ENCODE peak calls at places on chromosomes 5 and 9, in nine cellular contexts. One of them, this sample, is unnamed.
A peak's percentile ranks its signal among the peaks of the same experiment; 100 is the strongest.

GRCh38 chr5:116858705-116859333 is 284.2 kb upstream of the SEMA6A start:
- DNase-seq in suprapubic skin: no peak
- DNase-seq in A549: no peak
- DNase-seq in left ventricle myocardium inferior: no peak
- DNase-seq in HFF-Myc: no peak
- DNase-seq in spleen: no peak
- DNase-seq in neural crest cell: no peak
- DNase-seq in AG10803: no peak
- DNase-seq in AG04449: no peak
- DNase-seq in this sample: no peak

GRCh38 chr5:110386782-110387181 is 339.7 kb downstream of the TMEM232 start:
- DNase-seq in A549: no peak
- DNase-seq in suprapubic skin: no peak
- DNase-seq in AG10803: peak; percentile 85
- DNase-seq in left ventricle myocardium inferior: no peak
- DNase-seq in neural crest cell: no peak
- DNase-seq in AG04449: peak; percentile 52
- DNase-seq in HFF-Myc: no peak
- DNase-seq in spleen: no peak
- DNase-seq in this sample: no peak

GRCh38 chr5:60458669-60459068 is 241.3 kb downstream of the DEPDC1B start:
- DNase-seq in left ventricle myocardium inferior: no peak
- DNase-seq in neural crest cell: no peak
- DNase-seq in HFF-Myc: no peak
- DNase-seq in AG04449: no peak
- DNase-seq in A549: peak; percentile 18
- DNase-seq in suprapubic skin: no peak
- DNase-seq in AG10803: no peak
- DNase-seq in spleen: no peak
- DNase-seq in this sample: no peak

GRCh38 chr5:95835682-95836405 is 13.3 kb upstream of the GLRX start:
- DNase-seq in spleen: peak; percentile 81
- DNase-seq in A549: no peak
- DNase-seq in HFF-Myc: no peak
- DNase-seq in AG04449: no peak
- DNase-seq in AG10803: no peak
- DNase-seq in left ventricle myocardium inferior: no peak
- DNase-seq in neural crest cell: no peak
- DNase-seq in suprapubic skin: no peak
- DNase-seq in this sample: no peak

GRCh38 chr5:138985683-138986082 is 110.5 kb upstream of the LRRTM2 start:
- DNase-seq in AG04449: no peak
- DNase-seq in HFF-Myc: no peak
- DNase-seq in suprapubic skin: no peak
- DNase-seq in neural crest cell: no peak
- DNase-seq in spleen: no peak
- DNase-seq in A549: no peak
- DNase-seq in AG10803: no peak
- DNase-seq in left ventricle myocardium inferior: no peak
- DNase-seq in this sample: no peak

GRCh38 chr9:33719581-33720374 is 75.6 kb upstream of the PRSS3 start:
- DNase-seq in left ventricle myocardium inferior: peak; percentile 15
- DNase-seq in AG04449: no peak
- DNase-seq in HFF-Myc: no peak
- DNase-seq in AG10803: no peak
- DNase-seq in spleen: peak; percentile 82
- DNase-seq in suprapubic skin: no peak
- DNase-seq in A549: peak; percentile 55
- DNase-seq in neural crest cell: peak; percentile 35
- DNase-seq in this sample: no peak

GRCh38 chr5:170986598-170986997 is 124.8 kb downstream of the RANBP17 start:
- DNase-seq in AG04449: no peak
- DNase-seq in A549: peak; percentile 35
- DNase-seq in AG10803: peak; percentile 30
- DNase-seq in left ventricle myocardium inferior: no peak
- DNase-seq in suprapubic skin: no peak
- DNase-seq in spleen: no peak
- DNase-seq in neural crest cell: no peak
- DNase-seq in HFF-Myc: peak; percentile 20
- DNase-seq in this sample: no peak

GRCh38 chr9:89372230-89372816 is 54.0 kb downstream of the SECISBP2 start:
- DNase-seq in left ventricle myocardium inferior: no peak
- DNase-seq in AG10803: no peak
- DNase-seq in HFF-Myc: no peak
- DNase-seq in neural crest cell: no peak
- DNase-seq in AG04449: no peak
- DNase-seq in A549: peak; percentile 29
- DNase-seq in suprapubic skin: no peak
- DNase-seq in spleen: peak; percentile 80
- DNase-seq in this sample: no peak

GRCh38 chr5:55303238-55303690 is 4.2 kb downstream of the DHX29 start:
- DNase-seq in suprapubic skin: no peak
- DNase-seq in neural crest cell: no peak
- DNase-seq in left ventricle myocardium inferior: no peak
- DNase-seq in HFF-Myc: no peak
- DNase-seq in A549: no peak
- DNase-seq in AG10803: peak; percentile 97
- DNase-seq in AG04449: peak; percentile 82
- DNase-seq in spleen: no peak
- DNase-seq in this sample: peak; percentile 80

GRCh38 chr5:24135536-24135935 is 509.2 kb downstream of the CDH10 start:
- DNase-seq in A549: peak; percentile 1
- DNase-seq in left ventricle myocardium inferior: no peak
- DNase-seq in neural crest cell: no peak
- DNase-seq in suprapubic skin: no peak
- DNase-seq in AG04449: no peak
- DNase-seq in HFF-Myc: no peak
- DNase-seq in spleen: no peak
- DNase-seq in AG10803: no peak
- DNase-seq in this sample: no peak

GRCh38 chr9:83981126-83981871 is 694 bp downstream of the RMI1 start:
- DNase-seq in AG04449: no peak
- DNase-seq in HFF-Myc: no peak
- DNase-seq in A549: peak; percentile 51
- DNase-seq in AG10803: peak; percentile 43
- DNase-seq in suprapubic skin: no peak
- DNase-seq in neural crest cell: peak; percentile 14
- DNase-seq in spleen: no peak
- DNase-seq in left ventricle myocardium inferior: no peak
- DNase-seq in this sample: no peak

GRCh38 chr9:103991698-103992097 is 102.4 kb upstream of the SMC2 start:
- DNase-seq in A549: no peak
- DNase-seq in AG10803: no peak
- DNase-seq in AG04449: no peak
- DNase-seq in neural crest cell: no peak
- DNase-seq in suprapubic skin: no peak
- DNase-seq in left ventricle myocardium inferior: no peak
- DNase-seq in HFF-Myc: no peak
- DNase-seq in spleen: no peak
- DNase-seq in this sample: no peak

GRCh38 chr5:151098185-151098813 is 17.5 kb upstream of the TNIP1 start:
- DNase-seq in HFF-Myc: no peak
- DNase-seq in spleen: no peak
- DNase-seq in A549: no peak
- DNase-seq in neural crest cell: no peak
- DNase-seq in AG10803: no peak
- DNase-seq in suprapubic skin: no peak
- DNase-seq in AG04449: no peak
- DNase-seq in left ventricle myocardium inferior: no peak
- DNase-seq in this sample: no peak

GRCh38 chr5:141298376-141298775 is 5.5 kb downstream of the SLC25A2 start:
- DNase-seq in spleen: no peak
- DNase-seq in AG04449: no peak
- DNase-seq in neural crest cell: no peak
- DNase-seq in left ventricle myocardium inferior: no peak
- DNase-seq in A549: no peak
- DNase-seq in HFF-Myc: no peak
- DNase-seq in suprapubic skin: no peak
- DNase-seq in AG10803: no peak
- DNase-seq in this sample: no peak

GRCh38 chr5:643811-644271 is 31.7 kb downstream of the CEP72 start:
- DNase-seq in neural crest cell: no peak
- DNase-seq in spleen: peak; percentile 68
- DNase-seq in HFF-Myc: no peak
- DNase-seq in suprapubic skin: no peak
- DNase-seq in left ventricle myocardium inferior: no peak
- DNase-seq in AG10803: no peak
- DNase-seq in AG04449: no peak
- DNase-seq in A549: no peak
- DNase-seq in this sample: no peak

GRCh38 chr9:126386088-126386487 is 59.5 kb downstream of the MVB12B start:
- DNase-seq in AG04449: no peak
- DNase-seq in spleen: no peak
- DNase-seq in AG10803: no peak
- DNase-seq in suprapubic skin: no peak
- DNase-seq in A549: peak; percentile 42
- DNase-seq in left ventricle myocardium inferior: no peak
- DNase-seq in HFF-Myc: no peak
- DNase-seq in neural crest cell: no peak
- DNase-seq in this sample: no peak

GRCh38 chr9:101915479-101915878 is 177.0 kb upstream of the GRIN3A start:
- DNase-seq in neural crest cell: no peak
- DNase-seq in A549: no peak
- DNase-seq in AG10803: no peak
- DNase-seq in suprapubic skin: no peak
- DNase-seq in AG04449: no peak
- DNase-seq in HFF-Myc: no peak
- DNase-seq in left ventricle myocardium inferior: no peak
- DNase-seq in spleen: no peak
- DNase-seq in this sample: no peak

GRCh38 chr5:57435701-57436134 is 46.9 kb downstream of the ACTBL2 start:
- DNase-seq in AG04449: peak; percentile 89
- DNase-seq in neural crest cell: no peak
- DNase-seq in AG10803: peak; percentile 79
- DNase-seq in suprapubic skin: no peak
- DNase-seq in HFF-Myc: peak; percentile 70
- DNase-seq in spleen: no peak
- DNase-seq in left ventricle myocardium inferior: no peak
- DNase-seq in A549: peak; percentile 71
- DNase-seq in this sample: peak; percentile 24

GRCh38 chr5:67182406-67182805 is 14.2 kb downstream of the CD180 start:
- DNase-seq in AG04449: peak; percentile 24
- DNase-seq in left ventricle myocardium inferior: peak; percentile 70
- DNase-seq in A549: peak; percentile 12
- DNase-seq in suprapubic skin: peak; percentile 70
- DNase-seq in AG10803: peak; percentile 49
- DNase-seq in HFF-Myc: peak; percentile 61
- DNase-seq in neural crest cell: no peak
- DNase-seq in spleen: peak; percentile 73
- DNase-seq in this sample: no peak

GRCh38 chr9:3035594-3036389 is 191.9 kb upstream of the PUM3 start:
- DNase-seq in A549: peak; percentile 5
- DNase-seq in AG04449: no peak
- DNase-seq in left ventricle myocardium inferior: no peak
- DNase-seq in spleen: no peak
- DNase-seq in HFF-Myc: no peak
- DNase-seq in neural crest cell: no peak
- DNase-seq in suprapubic skin: no peak
- DNase-seq in AG10803: no peak
- DNase-seq in this sample: no peak

GRCh38 chr5:80804332-80804731 is 149.5 kb upstream of the DHFR start:
- DNase-seq in left ventricle myocardium inferior: no peak
- DNase-seq in A549: peak; percentile 3
- DNase-seq in AG04449: no peak
- DNase-seq in suprapubic skin: no peak
- DNase-seq in neural crest cell: no peak
- DNase-seq in spleen: no peak
- DNase-seq in AG10803: peak; percentile 13
- DNase-seq in HFF-Myc: no peak
- DNase-seq in this sample: no peak
- TF ChIP-seq CTCF in left ventricle myocardium inferior: no peak
- TF ChIP-seq CTCF in A549: no peak
- TF ChIP-seq CTCF in AG04449: no peak
- TF ChIP-seq CTCF in suprapubic skin: no peak
- TF ChIP-seq CTCF in neural crest cell: no peak
- TF ChIP-seq CTCF in spleen: no peak
- TF ChIP-seq CTCF in AG10803: no peak
- TF ChIP-seq CTCF in HFF-Myc: peak; percentile 12
- TF ChIP-seq CTCF in this sample: peak; percentile 7

GRCh38 chr5:97844797-97845196 is 661.8 kb upstream of the RIOK2 start:
- DNase-seq in neural crest cell: no peak
- DNase-seq in HFF-Myc: no peak
- DNase-seq in spleen: no peak
- DNase-seq in AG04449: no peak
- DNase-seq in suprapubic skin: no peak
- DNase-seq in left ventricle myocardium inferior: no peak
- DNase-seq in AG10803: no peak
- DNase-seq in A549: no peak
- DNase-seq in this sample: no peak
- TF ChIP-seq CTCF in neural crest cell: no peak
- TF ChIP-seq CTCF in HFF-Myc: no peak
- TF ChIP-seq CTCF in spleen: no peak
- TF ChIP-seq CTCF in AG04449: no peak
- TF ChIP-seq CTCF in suprapubic skin: no peak
- TF ChIP-seq CTCF in left ventricle myocardium inferior: no peak
- TF ChIP-seq CTCF in AG10803: no peak
- TF ChIP-seq CTCF in A549: no peak
- TF ChIP-seq CTCF in this sample: no peak

GRCh38 chr5:178817506-178817905 is 42.2 kb upstream of the ZNF354B start:
- DNase-seq in suprapubic skin: no peak
- DNase-seq in A549: no peak
- DNase-seq in neural crest cell: no peak
- DNase-seq in AG10803: no peak
- DNase-seq in left ventricle myocardium inferior: no peak
- DNase-seq in HFF-Myc: no peak
- DNase-seq in spleen: no peak
- DNase-seq in AG04449: no peak
- DNase-seq in this sample: no peak

GRCh38 chr5:178820001-178820400 is 39.8 kb upstream of the ZNF354B start:
- DNase-seq in A549: no peak
- DNase-seq in AG10803: no peak
- DNase-seq in HFF-Myc: no peak
- DNase-seq in spleen: no peak
- DNase-seq in left ventricle myocardium inferior: no peak
- DNase-seq in neural crest cell: no peak
- DNase-seq in suprapubic skin: no peak
- DNase-seq in AG04449: no peak
- DNase-seq in this sample: no peak

DNA sequence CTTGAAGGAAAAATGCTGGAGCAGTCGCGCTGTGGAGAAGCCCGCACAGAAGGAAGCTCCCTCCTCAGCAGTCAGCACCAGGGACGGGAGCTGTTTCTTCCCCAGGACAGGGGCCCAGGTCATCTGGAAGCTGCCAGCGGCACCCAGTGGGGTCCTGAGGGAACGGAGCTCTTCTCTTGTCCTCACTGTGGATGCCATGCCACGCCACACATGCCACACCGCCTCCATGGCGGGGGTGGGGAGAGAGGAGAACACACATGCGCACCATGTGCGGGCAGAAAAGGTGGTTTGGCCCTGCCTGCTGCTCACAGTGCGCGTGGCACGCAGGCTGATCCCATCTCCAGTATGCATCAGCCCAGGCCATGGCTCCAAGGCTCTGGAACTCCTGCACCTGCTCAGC is 41.7 kb upstream of the ZNF354B start:
- DNase-seq in spleen: no peak
- DNase-seq in AG04449: no peak
- DNase-seq in AG10803: no peak
- DNase-seq in HFF-Myc: no peak
- DNase-seq in neural crest cell: no peak
- DNase-seq in A549: no peak
- DNase-seq in suprapubic skin: no peak
- DNase-seq in left ventricle myocardium inferior: no peak
- DNase-seq in this sample: no peak
- TF ChIP-seq CTCF in spleen: no peak
- TF ChIP-seq CTCF in AG04449: no peak
- TF ChIP-seq CTCF in AG10803: no peak
- TF ChIP-seq CTCF in HFF-Myc: no peak
- TF ChIP-seq CTCF in neural crest cell: no peak
- TF ChIP-seq CTCF in A549: no peak
- TF ChIP-seq CTCF in suprapubic skin: no peak
- TF ChIP-seq CTCF in left ventricle myocardium inferior: no peak
- TF ChIP-seq CTCF in this sample: no peak

GRCh38 chr5:120327180-120327579 is 136.9 kb upstream of the PRR16 start:
- DNase-seq in suprapubic skin: no peak
- DNase-seq in HFF-Myc: no peak
- DNase-seq in left ventricle myocardium inferior: no peak
- DNase-seq in AG04449: no peak
- DNase-seq in AG10803: no peak
- DNase-seq in A549: no peak
- DNase-seq in neural crest cell: no peak
- DNase-seq in spleen: no peak
- DNase-seq in this sample: no peak
- TF ChIP-seq CTCF in suprapubic skin: no peak
- TF ChIP-seq CTCF in HFF-Myc: no peak
- TF ChIP-seq CTCF in left ventricle myocardium inferior: peak; percentile 18
- TF ChIP-seq CTCF in AG04449: no peak
- TF ChIP-seq CTCF in AG10803: peak; percentile 2
- TF ChIP-seq CTCF in A549: no peak
- TF ChIP-seq CTCF in neural crest cell: no peak
- TF ChIP-seq CTCF in spleen: no peak
- TF ChIP-seq CTCF in this sample: no peak